ENCODE peak calls at places on chromosomes 4 and X, in seven cellular contexts. S, T, Y, V, G, X and F are unnamed samples.

GRCh38 chrX:88325634-88326033 is 421.4 kb upstream of the CPXCR1 start:
- DNase-seq in S (no peak), T (no peak), Y (no peak), V (no peak), G (no peak), X (no peak), F (no peak)

GRCh38 chr4:165766976-165767375 is 106.1 kb upstream of the TLL1 start:
- DNase-seq in S (no peak), T (no peak), Y (no peak), V (no peak), G (no peak), X (no peak), F (no peak)

GRCh38 chr4:122577808-122578781 is 42.8 kb downstream of the IL21 start:
- DNase-seq in S (peak), T (peak), Y (peak), V (peak), G (peak), X (peak), F (no peak)

GRCh38 chr4:7021930-7022658 is 21.1 kb upstream of the TADA2B start:
- DNase-seq in S (no peak), T (no peak), Y (peak), V (peak), G (no peak), X (peak), F (no peak)

GRCh38 chr4:38601244-38601915 is 62.6 kb upstream of the KLF3 start:
- DNase-seq in S (no peak), T (no peak), Y (peak), V (peak), G (no peak), X (peak), F (no peak)

GRCh38 chrX:39813631-39814246 is 284.0 kb downstream of the BCOR start:
- DNase-seq in S (no peak), T (no peak), Y (peak), V (peak), G (no peak), X (peak), F (peak)

GRCh38 chr4:153773236-153773690 is 13.4 kb upstream of the RNF175 start:
- DNase-seq in S (no peak), T (no peak), Y (no peak), V (no peak), G (no peak), X (peak), F (no peak)

GRCh38 chr4:32778025-32778424 is 2057.9 kb downstream of the PCDH7 start:
- DNase-seq in S (no peak), T (no peak), Y (no peak), V (no peak), G (no peak), X (no peak), F (no peak)

GRCh38 chr4:16250665-16251365 is 24.5 kb upstream of the TAPT1 start:
- DNase-seq in S (no peak), T (no peak), Y (no peak), V (peak), G (no peak), X (no peak), F (no peak)

GRCh38 chr4:7295917-7296660 is 103.8 kb downstream of the SORCS2 start:
- DNase-seq in S (no peak), T (no peak), Y (peak), V (peak), G (no peak), X (peak), F (no peak)

GRCh38 chr4:76905521-76905920 is 7.6 kb upstream of the SOWAHB start:
- DNase-seq in S (no peak), T (no peak), Y (no peak), V (no peak), G (no peak), X (peak), F (no peak)

GRCh38 chrX:7996414-7996813 is 69.2 kb upstream of the PNPLA4 start:
- DNase-seq in S (peak), T (peak), Y (peak), V (peak), G (no peak), X (peak), F (no peak)

GRCh38 chr4:173531085-173531965 is 1.3 kb upstream of the HAND2 start:
- DNase-seq in S (no peak), T (no peak), Y (no peak), V (no peak), G (no peak), X (no peak), F (no peak)

GRCh38 chr4:142121448-142121847 is 485.1 kb downstream of the IL15 start:
- DNase-seq in S (no peak), T (no peak), Y (no peak), V (no peak), G (no peak), X (no peak), F (no peak)

GRCh38 chr4:129804458-129804981 is 708.6 kb downstream of the C4orf33 start:
- DNase-seq in S (no peak), T (no peak), Y (no peak), V (no peak), G (no peak), X (no peak), F (no peak)

GRCh38 chr4:84596826-84597225 is 13.9 kb downstream of the CDS1 start:
- DNase-seq in S (no peak), T (no peak), Y (peak), V (no peak), G (no peak), X (no peak), F (no peak)

GRCh38 chr4:25857403-25857802 is 5.4 kb downstream of the SEL1L3 start:
- DNase-seq in S (peak), T (no peak), Y (no peak), V (peak), G (no peak), X (no peak), F (no peak)

GRCh38 chrX:36867143-36867542 is 141.0 kb upstream of the FAM47C start:
- DNase-seq in S (peak), T (no peak), Y (peak), V (peak), G (no peak), X (peak), F (no peak)

GRCh38 chrX:66760648-66761047 is 121.8 kb upstream of the EDA2R start:
- DNase-seq in S (peak), T (no peak), Y (no peak), V (peak), G (no peak), X (no peak), F (no peak)

GRCh38 chrX:66751136-66751782 is 112.4 kb upstream of the EDA2R start:
- DNase-seq in S (no peak), T (no peak), Y (no peak), V (no peak), G (no peak), X (no peak), F (no peak)

DNA sequence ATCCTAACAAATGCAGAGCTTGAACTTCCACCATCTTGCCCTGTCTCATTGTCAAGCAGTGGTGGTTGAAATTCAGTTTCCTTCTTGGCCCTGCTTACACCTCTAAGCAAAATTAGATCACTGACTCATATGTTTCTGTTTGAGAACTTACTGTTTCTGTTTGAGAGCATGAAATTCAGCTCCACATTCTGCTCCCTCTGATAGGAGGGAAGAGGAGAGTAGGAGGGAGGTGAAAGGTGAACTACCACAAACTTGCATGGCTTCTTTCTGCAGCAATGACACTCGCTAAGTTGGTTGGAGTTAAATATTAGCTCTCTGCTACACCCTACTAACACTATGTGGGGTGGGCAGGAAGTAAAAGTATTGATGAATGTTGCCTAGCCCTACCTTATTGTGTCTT is 117.8 kb upstream of the EDA2R start:
- DNase-seq in S (no peak), T (no peak), Y (no peak), V (no peak), G (no peak), X (no peak), F (no peak)
- H3K27ac ChIP-seq in S (no peak), T (no peak), Y (no peak), V (no peak), G (no peak), X (no peak), F (no peak)

GRCh38 chrX:68179355-68179754 is 253.9 kb downstream of the OPHN1 start:
- DNase-seq in S (no peak), T (no peak), Y (no peak), V (no peak), G (no peak), X (no peak), F (no peak)

GRCh38 chrX:68177542-68177941 is 255.8 kb downstream of the OPHN1 start:
- DNase-seq in S (no peak), T (no peak), Y (peak), V (no peak), G (no peak), X (peak), F (no peak)

GRCh38 chrX:68180501-68181061 is 252.7 kb downstream of the OPHN1 start:
- DNase-seq in S (no peak), T (no peak), Y (no peak), V (no peak), G (no peak), X (no peak), F (no peak)

DNA sequence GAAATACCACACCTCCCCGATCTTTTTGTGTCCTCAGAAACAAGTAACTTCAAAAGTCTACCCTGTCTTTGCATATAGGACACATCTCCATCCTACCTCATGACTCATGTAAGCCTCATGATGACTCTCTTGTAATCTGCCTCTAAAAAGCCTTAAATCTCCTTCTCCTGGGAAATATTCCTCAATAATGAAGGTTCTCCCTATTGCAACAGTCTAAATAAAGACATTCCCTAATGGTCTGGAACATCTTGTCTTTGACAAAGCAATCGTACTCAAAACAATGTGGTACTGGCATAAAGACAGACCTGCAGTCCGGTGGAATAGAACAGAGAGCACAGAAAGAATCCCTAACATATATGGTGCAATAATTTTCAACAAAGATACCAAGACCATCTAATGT is 257.7 kb downstream of the OPHN1 start:
- DNase-seq in S (no peak), T (no peak), Y (peak), V (no peak), G (no peak), X (peak), F (no peak)
- H3K27ac ChIP-seq in S (no peak), T (no peak), Y (no peak), V (no peak), G (no peak), X (no peak), F (no peak)

GRCh38 chr4:118848901-118849300 is 13.0 kb upstream of the SEC24D start:
- DNase-seq in S (no peak), T (no peak), Y (no peak), V (no peak), G (no peak), X (no peak), F (no peak)

GRCh38 chr4:118849867-118850812 is 14.2 kb upstream of the SEC24D start:
- DNase-seq in S (peak), T (peak), Y (peak), V (no peak), G (no peak), X (peak), F (no peak)

GRCh38 chr4:118846981-118847380 is 11.1 kb upstream of the SEC24D start:
- DNase-seq in S (no peak), T (no peak), Y (no peak), V (no peak), G (no peak), X (no peak), F (no peak)

GRCh38 chr4:118848242-118848641 is 12.3 kb upstream of the SEC24D start:
- DNase-seq in S (no peak), T (no peak), Y (no peak), V (no peak), G (no peak), X (no peak), F (no peak)

DNA sequence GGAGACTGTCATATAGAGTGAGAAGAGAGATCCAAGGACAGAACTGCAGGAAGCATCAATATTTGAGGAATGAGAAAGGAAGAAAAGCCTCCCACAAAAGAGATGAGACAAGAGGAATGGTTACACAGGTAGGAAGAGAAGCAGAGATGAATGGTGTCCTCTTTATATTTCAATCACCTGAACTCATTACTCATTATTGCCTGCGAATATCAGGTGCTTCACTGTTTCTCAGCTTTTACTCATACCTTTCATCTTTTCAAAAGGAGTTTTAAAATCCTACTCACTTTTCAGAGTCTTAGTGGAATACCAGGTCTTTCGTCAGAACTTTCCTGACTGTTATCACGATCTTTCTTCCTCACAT is 14.9 kb upstream of the SEC24D start:
- DNase-seq in S (no peak), T (no peak), Y (no peak), V (no peak), G (no peak), X (no peak), F (no peak)
- H3K27ac ChIP-seq in S (no peak), T (peak), Y (peak), V (no peak), G (peak), X (no peak), F (no peak)

GRCh38 chr4:185518494-185518893 is 16.8 kb downstream of the PDLIM3 start:
- DNase-seq in S (no peak), T (no peak), Y (no peak), V (no peak), G (no peak), X (no peak), F (no peak)

GRCh38 chr4:185520119-185520518 is 15.2 kb downstream of the PDLIM3 start:
- DNase-seq in S (no peak), T (no peak), Y (no peak), V (no peak), G (no peak), X (peak), F (peak)

GRCh38 chr4:185524888-185525863 is 10.1 kb downstream of the PDLIM3 start:
- DNase-seq in S (no peak), T (no peak), Y (no peak), V (no peak), G (no peak), X (no peak), F (no peak)

GRCh38 chr4:185522451-185522850 is 12.9 kb downstream of the PDLIM3 start:
- DNase-seq in S (no peak), T (no peak), Y (no peak), V (no peak), G (no peak), X (no peak), F (no peak)

GRCh38 chr4:185523862-185524261 is 11.4 kb downstream of the PDLIM3 start:
- DNase-seq in S (no peak), T (no peak), Y (no peak), V (no peak), G (no peak), X (no peak), F (no peak)
- H3K27ac ChIP-seq in S (no peak), T (no peak), Y (no peak), V (no peak), G (no peak), X (no peak), F (peak)

DNA sequence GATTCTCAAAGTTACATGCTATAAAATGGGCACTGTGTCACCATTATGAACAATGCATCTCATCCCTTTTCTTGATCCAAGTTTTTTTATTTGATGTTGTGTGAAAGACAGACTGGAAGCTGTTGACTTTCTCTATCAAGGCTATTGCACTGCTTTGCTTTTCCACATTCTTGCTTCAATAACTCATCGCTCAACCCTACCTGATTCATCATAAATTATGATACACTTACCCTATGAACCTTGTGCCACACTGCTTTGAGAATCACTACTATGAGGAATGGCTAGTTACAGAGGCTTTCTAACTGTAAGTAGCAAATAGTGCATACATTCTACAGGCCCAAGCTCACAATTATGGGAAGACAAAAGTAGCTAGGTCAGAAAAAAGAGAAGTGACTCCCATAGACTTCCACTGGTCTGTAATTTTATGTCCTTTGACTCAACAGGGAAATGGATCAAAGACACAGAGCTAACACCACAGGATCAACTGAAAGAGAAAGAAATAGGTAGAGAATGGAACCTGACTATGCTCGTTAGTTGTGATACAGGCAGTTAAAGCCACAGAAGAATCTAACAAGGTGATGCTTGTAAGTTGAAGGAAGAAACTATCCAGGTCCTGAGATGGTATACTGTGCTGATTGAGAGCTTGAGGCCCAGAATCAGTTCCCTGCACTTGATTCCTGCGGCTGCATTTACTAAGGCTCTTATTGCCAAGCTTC is 163.5 kb downstream of the PPP3CA start:
- DNase-seq in S (no peak), T (no peak), Y (peak), V (peak), G (no peak), X (no peak), F (no peak)
- H3K27ac ChIP-seq in S (no peak), T (no peak), Y (peak), V (peak), G (no peak), X (no peak), F (no peak)